ENCODE peak calls at places on chromosomes 11 and 22, in five cellular contexts. V is A549, R is GM23338, K is Panc1, F is HCT116. G is an unnamed sample.

GRCh38 chr11:66123902-66124301 is 53.8 kb downstream of the PACS1 start:
- DNase-seq in V (no peak), R (no peak), K (no peak), F (no peak), G (no peak)

GRCh38 chr11:23123766-23124165 is 263.5 kb upstream of the CCDC179 start:
- DNase-seq in V (no peak), R (no peak), K (no peak), F (no peak), G (no peak)

GRCh38 chr11:111308140-111308539 is 9.8 kb downstream of the POU2AF3 start:
- DNase-seq in V (peak), R (no peak), K (no peak), F (no peak), G (no peak)

GRCh38 chr11:123429336-123429735 is 733 bp upstream of the GRAMD1B start:
- DNase-seq in V (no peak), R (no peak), K (no peak), F (no peak), G (no peak)

GRCh38 chr11:16781821-16782220 is 43.4 kb downstream of the C11orf58 start:
- DNase-seq in V (no peak), R (no peak), K (no peak), F (no peak), G (no peak)

GRCh38 chr11:6390718-6391547 is 659 bp downstream of the SMPD1 start:
- DNase-seq in V (no peak), R (no peak), K (no peak), F (no peak), G (no peak)

GRCh38 chr11:7281083-7281482 is 29.4 kb downstream of the SYT9 start:
- DNase-seq in V (no peak), R (peak), K (peak), F (no peak), G (no peak)

GRCh38 chr11:67293090-67293489 is 4.0 kb downstream of the ANKRD13D start:
- DNase-seq in V (no peak), R (no peak), K (no peak), F (no peak), G (no peak)

GRCh38 chr11:72333657-72334056 is 89.7 kb upstream of the PHOX2A start:
- DNase-seq in V (no peak), R (peak), K (no peak), F (no peak), G (peak)

GRCh38 chr11:64863381-64864060 is 14.9 kb downstream of the EHD1 start:
- DNase-seq in V (no peak), R (no peak), K (no peak), F (no peak), G (no peak)

GRCh38 chr11:131691558-131692041 is 321.2 kb downstream of the NTM start:
- DNase-seq in V (no peak), R (peak), K (no peak), F (no peak), G (no peak)

GRCh38 chr11:76694664-76695063 is 24.1 kb upstream of the LRRC32 start:
- DNase-seq in V (no peak), R (no peak), K (no peak), F (no peak), G (no peak)

GRCh38 chr11:2587132-2587930 is 112.5 kb downstream of the KCNQ1OT1 start:
- DNase-seq in V (no peak), R (no peak), K (no peak), F (no peak), G (no peak)

GRCh38 chr22:41557401-41558240 is 3.2 kb upstream of the CSDC2 start:
- DNase-seq in V (no peak), R (peak), K (no peak), F (no peak), G (no peak)

GRCh38 chr11:35316161-35316560 is 103.2 kb downstream of the SLC1A2 start:
- DNase-seq in V (no peak), R (no peak), K (no peak), F (no peak), G (no peak)

GRCh38 chr11:111561801-111562325 is 21.3 kb downstream of the LAYN start:
- DNase-seq in V (no peak), R (peak), K (peak), F (no peak), G (no peak)

GRCh38 chr11:44950625-44951472 is at the start of gene TP53I11:
- DNase-seq in V (peak), R (no peak), K (no peak), F (peak), G (peak)

GRCh38 chr11:1207451-1208360 is 15.2 kb upstream of the MUC5B start:
- DNase-seq in V (no peak), R (no peak), K (no peak), F (no peak), G (no peak)

GRCh38 chr22:39150848-39151215 is 1.6 kb downstream of the CBX7 start:
- DNase-seq in V (no peak), R (no peak), K (no peak), F (no peak), G (no peak)

GRCh38 chr11:88535916-88536547 is 198.5 kb upstream of the CTSC start:
- DNase-seq in V (peak), R (no peak), K (peak), F (peak), G (no peak)

GRCh38 chr11:130203766-130204702 is 44.5 kb downstream of the ST14 start:
- DNase-seq in V (no peak), R (no peak), K (no peak), F (no peak), G (no peak)

GRCh38 chr11:19934828-19935259 is 222.2 kb downstream of the NAV2 start:
- DNase-seq in V (no peak), R (no peak), K (no peak), F (no peak), G (no peak)

GRCh38 chr11:126834149-126834548 is 166.4 kb downstream of the KIRREL3 start:
- DNase-seq in V (no peak), R (no peak), K (no peak), F (no peak), G (no peak)

GRCh38 chr11:44889266-44889665 is 61.4 kb downstream of the TP53I11 start:
- DNase-seq in V (no peak), R (no peak), K (no peak), F (no peak), G (no peak)

GRCh38 chr22:19632671-19633148 is 81.6 kb upstream of the SEPTIN5 start:
- DNase-seq in V (no peak), R (no peak), K (no peak), F (no peak), G (no peak)

GRCh38 chr22:18991828-18992442 is 55.8 kb upstream of the PRODH start:
- DNase-seq in V (no peak), R (no peak), K (no peak), F (no peak), G (no peak)

GRCh38 chr11:94876645-94877445 is 96.5 kb downstream of the CWC15 start:
- DNase-seq in V (peak), R (no peak), K (peak), F (peak), G (peak)

GRCh38 chr11:22512457-22512856 is 113.2 kb downstream of the FANCF start:
- DNase-seq in V (no peak), R (no peak), K (no peak), F (no peak), G (no peak)

GRCh38 chr11:19597876-19598275 is 114.8 kb upstream of the NAV2 start:
- DNase-seq in V (no peak), R (no peak), K (no peak), F (no peak), G (no peak)

GRCh38 chr11:272195-272930 is 5.8 kb upstream of the NLRP6 start:
- DNase-seq in V (no peak), R (no peak), K (no peak), F (no peak), G (no peak)

GRCh38 chr22:39092111-39092867 is 4.8 kb upstream of the APOBEC3H start:
- DNase-seq in V (no peak), R (no peak), K (no peak), F (no peak), G (no peak)

GRCh38 chr11:69295079-69295994 is 1.4 kb downstream of the MYEOV start:
- DNase-seq in V (no peak), R (no peak), K (no peak), F (no peak), G (no peak)

GRCh38 chr11:65918211-65919150 is at the start of gene C11orf68:
- DNase-seq in V (no peak), R (peak), K (no peak), F (no peak), G (no peak)

GRCh38 chr11:103892603-103893002 is 143.8 kb upstream of the DDI1 start:
- DNase-seq in V (peak), R (no peak), K (no peak), F (no peak), G (no peak)

GRCh38 chr11:12950681-12951080 is 58.4 kb upstream of the RASSF10 start:
- DNase-seq in V (no peak), R (no peak), K (no peak), F (no peak), G (no peak)

GRCh38 chr11:124586247-124586860 is 16.6 kb downstream of the OR8A1 start:
- DNase-seq in V (peak), R (peak), K (peak), F (peak), G (peak)

GRCh38 chr11:48006301-48006992 is 26.1 kb downstream of the PTPRJ start:
- DNase-seq in V (no peak), R (no peak), K (no peak), F (no peak), G (no peak)

GRCh38 chr11:125070699-125071254 is 7.7 kb downstream of the SLC37A2 start:
- DNase-seq in V (no peak), R (no peak), K (no peak), F (peak), G (peak)

GRCh38 chr11:1359556-1359955 is 30.2 kb upstream of the BRSK2 start:
- DNase-seq in V (no peak), R (no peak), K (no peak), F (no peak), G (no peak)

GRCh38 chr22:49892226-49892899 is 25.9 kb downstream of the ALG12 start:
- DNase-seq in V (no peak), R (no peak), K (no peak), F (no peak), G (no peak)
- TF ChIP-seq REST in V (no peak), R (no peak), K (no peak), F (no peak), G (no peak)

GRCh38 chr11:9073826-9074225 is 17.6 kb downstream of the SCUBE2 start:
- DNase-seq in V (no peak), R (no peak), K (no peak), F (no peak), G (no peak)
- H3K4me3 ChIP-seq in V (no peak), R (no peak), K (no peak), F (no peak), G (no peak)

GRCh38 chr22:46070722-46071450 is 79.4 kb upstream of the PPARA start:
- DNase-seq in V (no peak), R (peak), K (no peak), F (no peak), G (peak)
- TF ChIP-seq REST in V (no peak), R (no peak), K (no peak), F (no peak), G (no peak)

GRCh38 chr22:17366830-17367229 is 2.4 kb upstream of the CECR2 start:
- DNase-seq in V (peak), R (peak), K (no peak), F (peak), G (no peak)
- H3K4me3 ChIP-seq in V (no peak), R (peak), K (no peak), F (peak), G (no peak)

G was measured in HL-60.